ENCODE peak calls at places on chromosomes 6 and 20, in four cellular contexts. L is NCI-H1092 treated with DMSO at 0.1 percent for 48 hours; D is stimulated activated naive B cell treated with anti-CD40 and anti-IgM and Interleukin-4, amounts not matched to agents 10 μg/mL and 1 μg/mL and 100 μg/mL, for 72 hours; R is choroid plexus epithelial cell. W is an unnamed sample.

GRCh38 chr6:30939473-30939872 is 1.3 kb upstream of the MUCL3 start:
- DNase-seq in D (no peak), L (no peak), R (no peak), W (no peak)

GRCh38 chr6:28525496-28526039 is at the start of gene GPX5:
- DNase-seq in D (no peak), R (no peak), L (no peak), W (no peak)

GRCh38 chr6:129665555-129665954 is 44.4 kb downstream of the ARHGAP18 start:
- DNase-seq in R (no peak), D (no peak), L (no peak), W (no peak)

GRCh38 chr20:3784863-3785239 is 1.7 kb downstream of the CENPB start:
- DNase-seq in L (no peak), R (no peak), D (no peak), W (no peak)

GRCh38 chr6:15509335-15509933 is 153.4 kb downstream of the DTNBP1 start:
- DNase-seq in D (no peak), L (no peak), R (no peak), W (no peak)

GRCh38 chr20:47784599-47785320 is 521 bp downstream of the SULF2 start:
- DNase-seq in R (peak; percentile 36), L (peak; percentile 22), D (no peak), W (peak; percentile 28)

GRCh38 chr6:90256698-90257485 is 39.8 kb downstream of the BACH2 start:
- DNase-seq in L (no peak), D (no peak), R (peak; percentile 48), W (no peak)

GRCh38 chr6:87222676-87223075 is 67.3 kb downstream of the ZNF292 start:
- DNase-seq in R (no peak), L (no peak), D (no peak), W (no peak)

GRCh38 chr20:32763202-32763999 is 1.2 kb downstream of the DNMT3B start:
- DNase-seq in D (no peak), R (no peak), L (no peak), W (no peak)

GRCh38 chr20:24842591-24843442 is 106.3 kb upstream of the CST7 start:
- DNase-seq in R (no peak), D (peak; percentile 76), L (no peak), W (no peak)

GRCh38 chr6:154615483-154616025 is 105.1 kb upstream of the CNKSR3 start:
- DNase-seq in D (no peak), L (peak; percentile 81), R (peak; percentile 55), W (no peak)

GRCh38 chr6:139152088-139152891 is 17.4 kb downstream of the HECA start:
- DNase-seq in R (peak; percentile 48), L (no peak), D (no peak), W (no peak)

GRCh38 chr20:63775096-63775978 is 35.8 kb downstream of the SLC2A4RG start:
- DNase-seq in L (no peak), R (peak; percentile 53), D (no peak), W (peak; percentile 85)

W was measured in neural crest cell.